ENCODE peak calls at places on chromosome 22, in nine cellular contexts. D, Q, C, X, A, J, U, K and Z are unnamed samples.

GRCh38 chr22:41659941-41660340 is 28.7 kb downstream of the SNU13 start:
- DNase-seq in D (no peak), Q (no peak), C (no peak), X (no peak), A (no peak), J (no peak), U (no peak), K (no peak), Z (no peak)

GRCh38 chr22:46613606-46613997 is 6.6 kb upstream of the GRAMD4 start:
- DNase-seq in D (no peak), Q (no peak), C (no peak), X (no peak), A (no peak), J (no peak), U (no peak), K (no peak), Z (no peak)

GRCh38 chr22:38104084-38104483 is 6.4 kb downstream of the BAIAP2L2 start:
- DNase-seq in D (no peak), Q (no peak), C (no peak), X (no peak), A (peak), J (peak), U (peak), K (no peak), Z (no peak)

GRCh38 chr22:45129703-45130524 is 33.8 kb upstream of the NUP50 start:
- DNase-seq in D (no peak), Q (no peak), C (peak), X (no peak), A (no peak), J (no peak), U (no peak), K (no peak), Z (no peak)

GRCh38 chr22:30210235-30210831 is 36.2 kb downstream of the LIF start:
- DNase-seq in D (no peak), Q (no peak), C (no peak), X (no peak), A (peak), J (no peak), U (peak), K (no peak), Z (no peak)

GRCh38 chr22:48923909-48924475 is 903.7 kb downstream of the BRD1 start:
- DNase-seq in D (no peak), Q (no peak), C (no peak), X (no peak), A (no peak), J (no peak), U (no peak), K (no peak), Z (no peak)

GRCh38 chr22:24141586-24141985 is 39.7 kb upstream of the SUSD2 start:
- DNase-seq in D (no peak), Q (no peak), C (no peak), X (no peak), A (no peak), J (no peak), U (no peak), K (no peak), Z (no peak)

GRCh38 chr22:35589071-35589735 is 27.9 kb downstream of the MB start:
- DNase-seq in D (no peak), Q (no peak), C (no peak), X (no peak), A (peak), J (no peak), U (no peak), K (no peak), Z (no peak)

GRCh38 chr22:44738347-44738715 is 14.0 kb upstream of the ARHGAP8 start:
- DNase-seq in D (no peak), Q (no peak), C (no peak), X (no peak), A (no peak), J (peak), U (no peak), K (no peak), Z (no peak)